ENCODE peak calls at places on chromosome 15, in ten cellular contexts. D is stomach, G is sigmoid colon, T is GM12878, C is transverse colon, P is breast epithelium, Y is H1, B is endothelial cell of umbilical vein, M is prostate gland, I is HCT116. O is an unnamed sample. For H3K4me1, the result is how much of the 10 kb centered on the place peaks cover.

GRCh38 chr15:44719293-44719999 is 8.1 kb downstream of the B2M start:
- DNase-seq in D (no peak), G (no peak), T (peak), C (no peak), P (no peak), Y (no peak), B (no peak), M (no peak), I (no peak), O (no peak)

GRCh38 chr15:26102988-26103387 is 239.9 kb upstream of the ATP10A start:
- DNase-seq in D (no peak), G (no peak), T (no peak), C (no peak), P (no peak), Y (peak), B (no peak), M (no peak), I (no peak), O (no peak)

GRCh38 chr15:71916834-71917233 is 106.5 kb downstream of the NR2E3 start:
- DNase-seq in D (no peak), G (no peak), T (no peak), C (no peak), P (no peak), Y (no peak), B (no peak), M (no peak), I (no peak), O (no peak)

GRCh38 chr15:88704791-88705768 is 66.3 kb downstream of the ISG20 start:
- DNase-seq in D (peak), G (peak), T (no peak), C (peak), P (no peak), Y (peak), B (peak), M (peak), I (no peak), O (no peak)

GRCh38 chr15:26038693-26039092 is 175.6 kb upstream of the ATP10A start:
- DNase-seq in D (no peak), G (no peak), T (no peak), C (no peak), P (no peak), Y (peak), B (no peak), M (no peak), I (no peak), O (no peak)

GRCh38 chr15:87369269-87369668 is 887.3 kb downstream of the NTRK3 start:
- DNase-seq in D (no peak), G (no peak), T (no peak), C (no peak), P (no peak), Y (no peak), B (no peak), M (no peak), I (no peak), O (no peak)

GRCh38 chr15:30794388-30794787 is 109.3 kb upstream of the FAN1 start:
- DNase-seq in D (no peak), G (no peak), T (no peak), C (no peak), P (no peak), Y (no peak), B (no peak), M (no peak), I (no peak), O (no peak)

GRCh38 chr15:59537384-59537783 is 74.2 kb upstream of the GCNT3 start:
- DNase-seq in D (no peak), G (peak), T (no peak), C (no peak), P (no peak), Y (no peak), B (no peak), M (no peak), I (no peak), O (no peak)

GRCh38 chr15:55164284-55164683 is 32.5 kb downstream of the RSL24D1 start:
- DNase-seq in D (no peak), G (no peak), T (no peak), C (no peak), P (no peak), Y (no peak), B (no peak), M (no peak), I (no peak), O (no peak)

GRCh38 chr15:52068004-52068403 is 44.6 kb downstream of the BCL2L10 start:
- DNase-seq in D (no peak), G (no peak), T (no peak), C (no peak), P (no peak), Y (no peak), B (no peak), M (no peak), I (no peak), O (no peak)

GRCh38 chr15:44489464-44489863 is 47.5 kb upstream of the EIF3J start:
- DNase-seq in D (no peak), G (no peak), T (no peak), C (no peak), P (no peak), Y (no peak), B (peak), M (no peak), I (peak), O (no peak)

GRCh38 chr15:65414841-65415621 is 7.7 kb downstream of the IGDCC4 start:
- DNase-seq in D (no peak), G (no peak), T (no peak), C (no peak), P (no peak), Y (peak), B (no peak), M (no peak), I (no peak), O (no peak)

GRCh38 chr15:73031648-73032047 is 20.6 kb upstream of the NEO1 start:
- DNase-seq in D (no peak), G (no peak), T (no peak), C (no peak), P (no peak), Y (no peak), B (no peak), M (no peak), I (no peak), O (no peak)

GRCh38 chr15:55118341-55118740 is 78.4 kb downstream of the RSL24D1 start:
- DNase-seq in D (no peak), G (no peak), T (no peak), C (no peak), P (no peak), Y (no peak), B (no peak), M (no peak), I (no peak), O (no peak)

GRCh38 chr15:88624156-88624970 is 3.2 kb downstream of the AEN start:
- DNase-seq in D (no peak), G (peak), T (no peak), C (no peak), P (no peak), Y (no peak), B (peak), M (no peak), I (no peak), O (no peak)

GRCh38 chr15:100592898-100593297 is 9.1 kb downstream of the LINS1 start:
- DNase-seq in D (no peak), G (no peak), T (no peak), C (no peak), P (no peak), Y (no peak), B (no peak), M (no peak), I (no peak), O (no peak)

GRCh38 chr15:49901867-49902775 is 216.9 kb downstream of the ATP8B4 start:
- DNase-seq in D (no peak), G (no peak), T (no peak), C (no peak), P (no peak), Y (no peak), B (no peak), M (no peak), I (no peak), O (no peak)

GRCh38 chr15:80689716-80690115 is 5.4 kb upstream of the ABHD17C start:
- DNase-seq in D (no peak), G (no peak), T (no peak), C (no peak), P (no peak), Y (no peak), B (no peak), M (no peak), I (no peak), O (no peak)

GRCh38 chr15:40038654-40039543 is at the start of gene SRP14:
- DNase-seq in D (peak), G (peak), T (peak), C (peak), P (peak), Y (peak), B (peak), M (peak), I (peak), O (peak)
- TF ChIP-seq POLR2A in D (no peak), G (peak), T (peak), C (peak), P (peak), Y (peak), B (peak), M (peak), I (peak), O (no peak)

GRCh38 chr15:86009727-86010126 is 69.9 kb upstream of the AGBL1 start:
- DNase-seq in D (no peak), G (no peak), T (no peak), C (no peak), P (no peak), Y (no peak), B (no peak), M (no peak), I (no peak), O (no peak)
- H3K4me1 ChIP-seq in D (under half), G (under half), T (under half), C (under half), P (under half), Y (under half), B (under half), M (under half), I (under half), O (under half)

GRCh38 chr15:90585863-90586262 is 56.1 kb downstream of the CRTC3 start:
- DNase-seq in D (no peak), G (no peak), T (no peak), C (no peak), P (no peak), Y (no peak), B (no peak), M (no peak), I (no peak), O (no peak)
- TF ChIP-seq POLR2AphosphoS5 in D (no peak), G (no peak), T (no peak), C (no peak), P (no peak), Y (no peak), B (no peak), M (no peak), I (no peak), O (no peak)

DNA sequence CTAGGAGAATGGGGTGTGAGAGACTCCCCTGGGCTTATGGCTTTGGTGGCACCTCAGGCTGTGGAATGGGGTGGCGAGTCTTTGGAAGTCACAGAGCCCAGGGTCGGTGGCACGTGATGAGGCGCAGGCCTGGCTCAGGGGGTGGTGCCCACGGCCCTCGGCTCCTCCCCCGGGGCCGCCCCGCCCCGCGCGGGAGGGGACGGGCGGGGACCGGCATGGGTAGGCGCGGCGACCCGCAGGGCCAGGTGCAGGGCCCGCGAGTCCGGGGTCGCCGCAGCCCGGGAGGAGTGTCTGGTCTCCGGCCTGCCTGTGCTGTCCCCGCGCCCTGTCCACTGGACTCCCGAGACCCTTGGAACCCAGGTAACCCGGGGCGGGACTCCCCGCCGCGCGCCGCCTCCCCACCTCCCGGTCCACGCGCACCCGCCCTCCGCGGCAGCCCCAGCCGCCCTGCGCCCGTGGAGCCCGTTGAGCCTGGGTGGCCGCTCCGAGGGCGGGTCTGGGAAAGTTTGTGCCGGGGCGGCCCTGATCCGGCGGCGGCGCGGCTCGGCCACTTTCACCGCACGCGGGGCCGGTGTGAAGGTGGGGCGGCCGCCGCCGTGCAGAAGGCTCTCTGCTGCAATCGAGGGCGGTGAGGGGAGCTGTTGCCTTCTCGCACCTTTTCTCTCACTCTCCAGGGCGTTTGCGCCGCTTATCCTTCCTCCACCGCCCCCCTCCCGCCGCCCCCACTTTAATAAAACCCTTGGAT is at the start of gene PAQR5:
- DNase-seq in D (peak), G (no peak), T (no peak), C (peak), P (no peak), Y (peak), B (no peak), M (peak), I (no peak), O (no peak)
- TF ChIP-seq POLR2A in D (no peak), G (no peak), T (no peak), C (peak), P (no peak), Y (no peak), B (no peak), M (no peak), I (no peak), O (no peak)

GRCh38 chr15:90561344-90562244 is 31.9 kb downstream of the CRTC3 start:
- DNase-seq in D (no peak), G (no peak), T (no peak), C (no peak), P (no peak), Y (no peak), B (no peak), M (no peak), I (no peak), O (no peak)

GRCh38 chr15:90564109-90564508 is 34.4 kb downstream of the CRTC3 start:
- DNase-seq in D (no peak), G (no peak), T (no peak), C (no peak), P (no peak), Y (no peak), B (peak), M (no peak), I (no peak), O (no peak)

GRCh38 chr15:90563460-90563859 is 33.7 kb downstream of the CRTC3 start:
- DNase-seq in D (no peak), G (no peak), T (no peak), C (no peak), P (no peak), Y (no peak), B (no peak), M (no peak), I (no peak), O (no peak)

GRCh38 chr15:90562669-90563068 is 32.9 kb downstream of the CRTC3 start:
- DNase-seq in D (no peak), G (no peak), T (no peak), C (no peak), P (no peak), Y (no peak), B (no peak), M (no peak), I (no peak), O (no peak)

DNA sequence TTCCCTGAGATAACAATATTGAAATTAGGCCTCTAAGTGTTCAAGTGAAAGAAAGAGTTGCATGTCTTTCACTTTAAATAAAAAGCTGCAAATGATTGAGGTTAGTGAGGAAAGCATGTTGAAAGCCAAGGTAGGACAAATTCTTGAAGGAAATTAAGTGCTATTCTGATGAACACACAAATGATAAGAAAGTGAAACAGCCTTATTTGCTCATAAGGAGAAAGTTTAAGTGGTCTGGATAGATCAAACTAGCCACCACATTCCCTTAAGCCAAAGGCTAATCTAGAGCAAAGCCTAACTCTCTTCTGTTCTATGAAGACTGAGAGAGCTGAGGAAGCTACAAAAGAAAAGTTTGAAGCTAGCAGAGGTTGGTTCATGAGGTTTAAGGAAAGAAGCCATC is 36.1 kb downstream of the CRTC3 start:
- DNase-seq in D (no peak), G (no peak), T (no peak), C (no peak), P (no peak), Y (no peak), B (no peak), M (no peak), I (no peak), O (no peak)
- H3K4me1 ChIP-seq in D (under half), G (under half), T (under half), C (under half), P (under half), Y (under half), B (under half), M (under half), I (under half), O (half or more)

DNA sequence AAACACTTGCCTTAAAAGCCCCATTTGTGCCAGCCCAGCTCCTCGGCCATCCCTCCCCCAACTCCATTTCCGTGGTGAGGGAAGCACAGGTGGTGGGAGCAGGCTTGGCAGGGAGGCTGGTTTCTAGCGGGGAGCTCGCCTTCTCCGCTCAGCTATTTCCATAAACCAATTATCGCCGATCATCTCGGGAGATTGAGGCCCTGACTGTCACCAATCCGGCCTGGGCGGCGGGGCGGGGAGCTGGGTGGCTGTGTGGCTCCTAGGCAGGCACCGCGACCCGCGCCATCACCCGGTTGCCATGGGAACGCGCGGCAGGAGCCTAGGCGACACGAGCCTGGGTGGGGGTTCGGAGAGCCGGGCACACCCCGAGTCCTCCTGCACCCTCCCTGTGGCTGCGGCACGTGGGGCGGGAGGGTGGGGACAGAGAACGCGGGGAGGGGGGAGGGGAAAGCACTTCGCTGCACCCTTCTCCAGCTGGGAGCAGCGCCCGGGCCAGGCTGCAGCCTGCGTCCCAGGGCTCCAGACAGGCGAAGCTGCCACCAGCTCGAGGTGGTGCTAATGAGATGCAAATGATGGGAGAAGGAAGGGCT is 9.3 kb downstream of the CCDC33 start:
- DNase-seq in D (no peak), G (no peak), T (no peak), C (no peak), P (no peak), Y (no peak), B (no peak), M (no peak), I (no peak), O (no peak)
- TF ChIP-seq POLR2AphosphoS5 in D (no peak), G (no peak), T (no peak), C (no peak), P (no peak), Y (no peak), B (no peak), M (no peak), I (no peak), O (no peak)

DNA sequence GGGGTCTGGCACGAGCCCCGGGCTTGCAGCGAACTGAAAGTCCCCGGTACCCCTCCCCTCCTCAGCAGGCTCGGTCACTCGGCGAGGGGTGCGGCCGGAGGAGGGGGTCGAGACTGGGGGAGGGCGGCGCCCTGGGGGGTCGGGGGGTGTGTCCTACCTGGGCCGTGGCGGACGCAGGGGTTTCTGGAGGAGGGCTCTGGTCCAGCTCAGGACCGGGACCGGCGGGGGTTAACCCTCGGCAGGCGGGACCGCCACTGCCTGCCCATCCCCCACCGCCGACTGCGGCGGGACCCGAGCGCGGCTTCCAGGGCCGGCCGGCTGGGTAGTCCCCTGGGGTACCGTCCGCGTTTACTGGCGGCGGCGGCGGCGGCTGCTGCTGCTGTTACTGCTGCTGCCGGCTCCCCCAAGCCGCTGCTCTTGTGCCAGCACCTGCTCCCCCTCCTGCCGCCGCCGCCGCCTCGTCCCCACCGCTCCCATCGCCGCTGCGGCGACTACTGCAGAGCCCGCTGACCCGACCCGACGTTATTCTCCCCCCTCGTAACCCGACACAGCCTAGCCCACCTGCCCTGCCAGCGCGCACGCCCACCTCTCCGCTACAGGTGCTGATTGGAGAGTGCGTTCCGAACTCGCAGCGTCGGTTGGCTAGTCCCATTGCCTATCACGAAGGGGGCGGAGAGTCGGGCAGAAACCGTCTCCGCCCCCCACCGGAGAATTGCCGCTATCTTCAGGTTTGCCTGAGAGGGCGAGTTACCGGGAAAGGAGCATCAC is at the start of gene TTBK2:
- DNase-seq in D (peak), G (peak), T (peak), C (peak), P (peak), Y (peak), B (peak), M (peak), I (peak), O (peak)
- TF ChIP-seq POLR2A in D (no peak), G (peak), T (peak), C (peak), P (peak), Y (peak), B (no peak), M (peak), I (peak), O (no peak)